ENCODE peak calls at places on chromosomes 12 and 14, in six cellular contexts. L, E, Q, F, I and J are unnamed samples.

GRCh38 chr12:34393086-34393820 is 371.0 kb downstream of the ALG10 start:
- DNase-seq in I (no peak), F (no peak), L (no peak), E (no peak), Q (no peak), J (no peak)

GRCh38 chr14:49420201-49420600 is 166.0 kb downstream of the RPS29 start:
- DNase-seq in I (no peak), E (no peak), F (no peak), L (no peak), Q (no peak), J (no peak)

GRCh38 chr12:31702047-31702446 is 26.8 kb downstream of the AMN1 start:
- DNase-seq in I (peak), L (no peak), E (peak), Q (no peak), F (no peak), J (no peak)

GRCh38 chr14:92951912-92952471 is 29.0 kb downstream of the CHGA start:
- DNase-seq in I (peak), L (peak), E (peak), F (peak), Q (peak), J (peak)

GRCh38 chr14:69316449-69317391 is 56.8 kb downstream of the GALNT16 start:
- DNase-seq in F (peak), Q (no peak), I (peak), E (no peak), L (no peak), J (peak)

GRCh38 chr12:30529489-30530269 is 166.0 kb downstream of the IPO8 start:
- DNase-seq in Q (no peak), I (no peak), L (no peak), E (no peak), F (no peak), J (no peak)

GRCh38 chr12:38890102-38890501 is 15.3 kb downstream of the CPNE8 start:
- DNase-seq in F (no peak), E (no peak), Q (no peak), L (no peak), I (peak), J (peak)

GRCh38 chr14:57346741-57347140 is 43.6 kb upstream of the NAA30 start:
- DNase-seq in E (no peak), L (no peak), F (no peak), I (no peak), Q (no peak), J (no peak)

GRCh38 chr12:52327830-52328500 is 6.8 kb upstream of the KRT83 start:
- DNase-seq in I (no peak), E (no peak), F (no peak), L (no peak), Q (no peak), J (no peak)

GRCh38 chr12:64082866-64083268 is 139.2 kb downstream of the KICS2 start:
- DNase-seq in Q (no peak), I (peak), L (no peak), E (no peak), F (no peak), J (no peak)

GRCh38 chr12:622420-622819 is 40.8 kb downstream of the NINJ2 start:
- DNase-seq in F (no peak), E (no peak), L (no peak), Q (no peak), I (no peak), J (no peak)

GRCh38 chr12:32365473-32366064 is 33.8 kb upstream of the FGD4 start:
- DNase-seq in E (peak), Q (peak), F (peak), I (peak), L (peak), J (peak)

GRCh38 chr12:117472983-117473382 is 111.6 kb upstream of the NOS1 start:
- DNase-seq in Q (no peak), L (no peak), I (peak), F (no peak), E (peak), J (no peak)

GRCh38 chr12:58583541-58583940 is 336.8 kb downstream of the LRIG3 start:
- DNase-seq in L (no peak), Q (no peak), I (no peak), E (no peak), F (no peak), J (no peak)

GRCh38 chr14:40445020-40445419 is 1012.8 kb upstream of the FBXO33 start:
- DNase-seq in F (no peak), I (no peak), L (no peak), E (no peak), Q (no peak), J (no peak)
- H3K27ac ChIP-seq in F (no peak), I (no peak), L (no peak), E (no peak), Q (no peak), J (no peak)

DNA sequence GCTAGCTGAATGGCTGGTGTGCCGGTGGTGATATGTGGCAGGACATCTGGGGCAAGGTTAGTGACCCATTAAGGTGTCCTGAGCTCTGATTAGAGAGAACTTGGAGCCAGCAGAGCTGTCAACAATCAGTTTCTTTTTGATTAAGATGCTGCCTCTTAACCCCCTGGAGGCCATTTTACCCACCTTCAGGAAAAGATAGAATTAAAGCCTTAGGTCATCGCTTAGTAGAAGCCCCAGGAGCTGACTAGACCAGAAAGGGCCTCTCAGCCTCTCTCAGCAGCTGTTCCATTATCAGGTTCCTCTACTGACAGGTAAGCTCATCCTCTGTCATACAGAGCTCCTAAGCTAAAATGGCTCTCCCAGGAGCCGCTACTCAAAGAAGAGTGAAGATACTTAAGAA is 339.0 kb downstream of the FUT8 start:
- DNase-seq in I (no peak), L (no peak), E (no peak), F (no peak), Q (no peak), J (no peak)
- TF ChIP-seq CTCF in I (no peak), L (no peak), E (no peak), F (no peak), Q (no peak), J (no peak)

DNA sequence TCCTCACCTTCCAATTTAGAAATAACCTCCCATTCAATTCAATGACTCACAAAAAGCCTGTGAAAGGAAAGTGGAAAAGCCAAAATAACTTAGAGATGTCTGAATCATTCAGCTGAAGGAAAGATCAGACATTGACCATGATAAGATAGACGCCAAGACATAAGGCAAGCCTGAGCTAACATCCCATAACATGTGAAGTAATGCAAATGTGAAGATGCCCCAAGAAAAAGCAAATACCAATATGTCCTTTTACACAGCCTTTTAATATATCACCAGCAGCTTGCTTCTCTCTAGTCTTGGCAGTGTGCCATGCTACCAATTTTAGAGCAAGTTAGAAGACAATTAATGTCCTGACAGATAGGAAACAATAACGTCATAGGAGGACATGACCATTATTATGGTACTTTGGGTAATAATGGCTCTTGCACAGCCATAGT is 2.4 kb upstream of the NUMB start:
- DNase-seq in E (no peak), F (no peak), L (no peak), Q (no peak), I (no peak), J (peak)
- H3K27ac ChIP-seq in E (no peak), F (peak), L (no peak), Q (no peak), I (no peak), J (no peak)

GRCh38 chr12:11805043-11805442 is 155.6 kb downstream of the ETV6 start:
- DNase-seq in I (no peak), F (no peak), E (no peak), L (no peak), Q (no peak), J (no peak)
- TF ChIP-seq CTCF in I (no peak), F (peak), E (no peak), L (no peak), Q (no peak), J (no peak)

GRCh38 chr14:77183896-77184295 is 2.3 kb downstream of the TMEM63C start:
- DNase-seq in Q (no peak), L (no peak), F (no peak), E (no peak), I (no peak), J (no peak)

GRCh38 chr14:77181124-77181602 is 435 bp upstream of the TMEM63C start:
- DNase-seq in L (no peak), F (peak), I (no peak), Q (no peak), E (no peak), J (no peak)

GRCh38 chr14:77184396-77185092 is 2.9 kb downstream of the TMEM63C start:
- DNase-seq in L (no peak), F (peak), E (no peak), Q (no peak), I (peak), J (no peak)

GRCh38 chr14:77185093-77185465 is 3.5 kb downstream of the TMEM63C start:
- DNase-seq in I (no peak), L (no peak), Q (no peak), E (no peak), F (no peak), J (no peak)

DNA sequence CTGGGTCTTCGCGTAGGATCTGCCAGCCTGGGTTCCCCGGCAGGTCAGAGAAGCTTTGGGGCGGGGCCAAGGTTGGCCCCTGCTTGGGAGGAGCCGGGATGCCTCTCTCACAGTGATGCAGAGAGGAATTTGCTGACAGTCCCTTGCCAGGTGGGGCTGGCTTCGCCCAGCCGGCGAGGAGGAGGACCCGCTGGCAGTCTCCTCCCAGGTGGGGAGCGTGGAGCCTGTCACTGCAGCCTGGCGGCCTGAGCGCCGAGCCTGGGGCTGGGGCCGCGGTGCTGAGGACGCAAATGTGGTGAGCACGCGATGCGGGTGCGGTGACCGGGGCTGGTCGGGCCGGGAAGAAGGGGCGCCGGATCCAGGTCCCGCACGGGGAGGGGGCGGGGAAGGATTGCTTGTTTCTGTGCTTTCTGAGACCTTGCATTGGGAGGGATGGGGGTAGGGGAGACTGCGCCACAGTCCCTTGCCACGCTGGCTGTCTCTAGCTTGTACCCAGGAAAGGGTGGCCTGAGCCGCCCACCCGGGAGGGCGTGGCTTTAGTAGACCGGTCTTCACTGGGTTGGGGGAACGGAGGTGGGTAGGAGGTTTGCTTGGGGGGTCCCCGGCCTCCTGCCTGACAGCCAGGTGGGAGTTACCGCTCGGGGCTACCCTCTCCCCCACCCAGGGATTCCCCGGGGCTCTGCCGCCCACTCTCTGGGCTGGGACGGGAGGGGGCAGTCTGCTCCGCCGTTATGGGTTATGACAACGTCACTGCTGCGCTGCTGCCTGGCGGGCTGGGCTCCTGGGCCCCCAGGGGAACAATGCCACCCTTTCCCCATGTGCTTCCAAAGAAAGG is at the start of gene TMEM63C:
- DNase-seq in E (peak), F (peak), I (peak), Q (peak), L (peak), J (peak)
- H3K27ac ChIP-seq in E (peak), F (peak), I (no peak), Q (peak), L (no peak), J (no peak)

GRCh38 chr14:74456684-74457083 is 30.7 kb upstream of the SYNDIG1L start:
- DNase-seq in L (no peak), E (no peak), I (no peak), F (no peak), Q (no peak), J (no peak)

GRCh38 chr14:74457511-74457910 is 31.5 kb upstream of the SYNDIG1L start:
- DNase-seq in I (no peak), E (no peak), F (no peak), Q (no peak), L (no peak), J (no peak)

GRCh38 chr14:74462993-74463392 is 30.1 kb downstream of the NPC2 start:
- DNase-seq in I (no peak), L (no peak), F (no peak), Q (no peak), E (no peak), J (no peak)

GRCh38 chr14:74459981-74460380 is 33.1 kb downstream of the NPC2 start:
- DNase-seq in L (no peak), Q (no peak), I (no peak), E (no peak), F (no peak), J (no peak)

GRCh38 chr14:74459289-74459946 is 33.4 kb upstream of the SYNDIG1L start:
- DNase-seq in L (peak), Q (no peak), I (peak), E (no peak), F (no peak), J (peak)
- TF ChIP-seq CTCF in L (peak), Q (peak), I (peak), E (peak), F (no peak), J (peak)

GRCh38 chr14:80946797-80947196 is 5.3 kb upstream of the CEP128 start:
- DNase-seq in L (no peak), I (no peak), F (no peak), Q (no peak), E (no peak), J (no peak)
- H3K27ac ChIP-seq in L (no peak), I (no peak), F (no peak), Q (no peak), E (no peak), J (no peak)

GRCh38 chr12:2999265-2999841 is 40.2 kb downstream of the TEAD4 start:
- DNase-seq in F (no peak), E (no peak), I (no peak), Q (no peak), L (no peak), J (no peak)

GRCh38 chr12:3002636-3003035 is 43.4 kb downstream of the TEAD4 start:
- DNase-seq in Q (no peak), F (no peak), E (no peak), I (no peak), L (no peak), J (no peak)

GRCh38 chr12:2998789-2999264 is 39.6 kb downstream of the TEAD4 start:
- DNase-seq in E (no peak), F (no peak), Q (no peak), L (no peak), I (no peak), J (peak)

GRCh38 chr12:2997989-2998670 is 38.9 kb downstream of the TEAD4 start:
- DNase-seq in E (no peak), L (no peak), F (no peak), I (no peak), Q (no peak), J (no peak)

DNA sequence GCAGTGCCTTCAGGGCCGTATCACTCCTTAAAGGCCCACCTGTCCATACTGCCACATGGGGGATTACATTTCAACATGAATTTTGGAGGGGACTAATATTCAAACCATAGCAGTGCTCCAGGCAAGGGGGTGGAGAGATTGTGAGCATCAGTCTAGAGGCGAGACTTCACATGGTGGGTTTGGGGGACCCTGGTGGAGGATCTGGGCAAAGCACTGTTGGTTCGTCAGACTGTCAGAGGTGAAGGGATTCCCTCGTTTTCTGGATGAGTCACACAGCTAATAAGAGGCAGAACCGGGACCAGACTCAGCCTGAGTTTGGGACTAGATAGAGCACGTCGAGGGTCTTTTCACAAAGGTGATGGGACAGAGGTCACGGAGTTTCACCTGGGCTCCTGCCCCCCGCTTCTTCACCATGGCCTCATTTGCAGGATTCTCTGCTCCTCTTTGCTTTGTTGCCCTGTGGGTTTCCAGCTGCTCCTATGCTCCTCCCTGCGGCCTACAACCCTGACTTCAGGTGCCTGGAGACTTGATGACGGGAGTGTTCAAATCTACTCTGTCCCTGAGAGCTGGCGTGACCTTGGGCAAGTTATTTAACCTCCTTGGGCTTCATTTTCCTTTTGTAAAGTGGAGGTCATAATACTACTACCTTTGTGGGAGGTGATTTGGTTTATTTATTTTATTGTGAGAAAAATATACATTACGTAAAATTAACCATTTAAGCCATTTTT is 41.5 kb downstream of the TEAD4 start:
- DNase-seq in E (no peak), L (no peak), F (no peak), Q (no peak), I (no peak), J (no peak)
- TF ChIP-seq CTCF in E (no peak), L (no peak), F (no peak), Q (no peak), I (no peak), J (no peak)

DNA sequence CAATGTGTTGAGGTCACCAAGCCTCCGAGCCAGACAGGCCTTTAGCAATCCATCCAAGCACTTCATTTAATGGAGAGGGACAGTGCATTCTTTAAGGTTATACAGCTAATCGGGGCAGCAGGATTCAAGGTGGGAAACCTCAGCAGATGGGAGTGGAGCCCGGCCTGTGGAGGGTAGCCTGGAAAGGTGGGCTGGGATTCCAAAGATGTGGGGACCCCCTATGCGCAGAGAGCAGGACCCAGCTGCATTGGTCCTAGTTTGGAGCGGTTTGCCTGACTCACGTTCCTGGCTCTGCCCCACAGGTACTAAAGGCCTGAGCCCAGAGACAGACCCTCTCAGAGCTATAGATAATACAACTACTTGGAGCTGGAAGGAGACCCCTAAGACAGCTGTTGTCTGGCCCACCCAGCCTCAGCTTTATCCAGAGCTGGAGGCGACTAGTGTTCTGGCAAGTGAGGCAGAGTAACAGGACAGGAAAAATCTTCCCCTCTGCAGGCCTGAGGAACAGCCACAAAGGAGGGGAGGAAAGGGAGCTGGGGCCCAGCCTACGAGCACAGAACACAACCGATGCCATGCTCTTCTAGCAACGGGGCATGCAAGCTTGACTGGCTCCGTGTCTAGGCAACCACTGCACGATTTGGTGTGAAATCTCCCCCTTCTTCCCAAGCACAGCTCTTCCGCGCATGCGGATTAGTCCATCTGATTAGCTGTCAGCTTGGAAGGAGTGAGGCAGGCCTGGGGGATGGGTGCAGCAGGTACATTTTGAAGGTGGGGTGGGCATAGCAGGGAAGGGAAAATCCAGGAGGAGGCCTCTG is 1.1 kb upstream of the MYH7 start:
- DNase-seq in L (no peak), E (no peak), F (peak), I (peak), Q (no peak), J (no peak)
- H3K27ac ChIP-seq in L (no peak), E (no peak), F (no peak), I (no peak), Q (no peak), J (no peak)

DNA sequence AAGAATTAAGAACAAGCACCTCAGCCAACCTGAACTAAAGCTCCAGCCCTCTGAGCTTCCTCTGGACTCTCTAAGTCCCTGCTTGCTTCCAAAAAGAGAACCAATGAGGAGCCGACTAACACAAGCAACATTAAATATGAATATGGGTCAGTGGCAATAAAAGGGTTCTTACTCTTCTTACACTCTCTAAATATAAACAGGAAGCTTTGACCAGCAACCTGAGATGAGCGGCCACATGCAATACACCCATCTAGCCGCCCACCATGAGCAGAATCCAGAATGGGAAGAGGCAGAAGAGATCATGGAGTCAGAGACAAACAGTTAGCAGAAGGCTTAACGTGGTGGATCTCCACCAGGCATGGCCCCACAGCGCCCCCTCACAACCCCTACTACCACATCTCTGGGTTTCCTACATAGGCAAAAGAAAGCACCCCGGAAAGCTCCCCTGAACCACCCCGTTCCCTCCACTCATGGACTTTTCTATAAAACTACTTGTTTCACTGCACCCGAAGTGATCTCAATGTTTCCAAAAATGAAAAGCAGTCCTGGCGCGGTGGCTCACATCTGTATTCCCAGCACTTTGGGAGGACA is 59.4 kb downstream of the TTC7B start:
- DNase-seq in I (no peak), E (no peak), F (no peak), L (no peak), Q (no peak), J (no peak)
- TF ChIP-seq CTCF in I (no peak), E (no peak), F (no peak), L (no peak), Q (no peak), J (no peak)